ENCODE peak calls at places on chromosomes 13 and 19, in five cellular contexts. U, E, R, M and Z are unnamed samples.

GRCh38 chr13:78603240-78603947 is at the start of gene POU4F1:
- DNase-seq in U (no peak), E (no peak), R (no peak), M (no peak), Z (no peak)

GRCh38 chr13:102799544-102800144 is 725 bp downstream of the BIVM start:
- DNase-seq in U (no peak), E (peak; percentile 69), R (no peak), M (no peak), Z (no peak)

GRCh38 chr13:86567119-86567518 is 767.9 kb upstream of the SLITRK6 start:
- DNase-seq in U (no peak), E (no peak), R (no peak), M (no peak), Z (no peak)

GRCh38 chr13:49608932-49609331 is 19.4 kb upstream of the ARL11 start:
- DNase-seq in U (no peak), E (no peak), R (no peak), M (no peak), Z (no peak)

GRCh38 chr19:41327499-41328156 is 17.7 kb downstream of the CCDC97 start:
- DNase-seq in U (no peak), E (no peak), R (peak; percentile 72), M (no peak), Z (peak; percentile 70)

GRCh38 chr13:37878496-37878895 is 8.9 kb upstream of the TRPC4 start:
- DNase-seq in U (peak; percentile 44), E (no peak), R (no peak), M (no peak), Z (no peak)

GRCh38 chr19:7486923-7487322 is 1.9 kb downstream of the PEX11G start:
- DNase-seq in U (no peak), E (no peak), R (no peak), M (no peak), Z (no peak)

GRCh38 chr13:77860621-77861020 is 58.0 kb downstream of the EDNRB start:
- DNase-seq in U (no peak), E (no peak), R (no peak), M (peak; percentile 77), Z (peak; percentile 66)

GRCh38 chr19:53868091-53868891 is 608 bp downstream of the MYADM start:
- DNase-seq in U (no peak), E (peak; percentile 89), R (no peak), M (no peak), Z (no peak)

GRCh38 chr13:95437561-95437960 is 115.0 kb upstream of the CLDN10 start:
- DNase-seq in U (no peak), E (no peak), R (no peak), M (no peak), Z (peak; percentile 14)

GRCh38 chr13:32852568-32852967 is 163.7 kb upstream of the KL start:
- DNase-seq in U (no peak), E (no peak), R (no peak), M (no peak), Z (no peak)

GRCh38 chr13:80000679-80001509 is 340.0 kb downstream of the SPRY2 start:
- DNase-seq in U (no peak), E (no peak), R (no peak), M (no peak), Z (no peak)

GRCh38 chr13:49265822-49266221 is 18.1 kb downstream of the CDADC1 start:
- DNase-seq in U (no peak), E (no peak), R (no peak), M (peak; percentile 10), Z (no peak)

GRCh38 chr13:21717817-21718216 is 46.9 kb downstream of the FGF9 start:
- DNase-seq in U (no peak), E (no peak), R (no peak), M (no peak), Z (no peak)

GRCh38 chr13:66430266-66430665 is 799.9 kb downstream of the PCDH9 start:
- DNase-seq in U (no peak), E (no peak), R (no peak), M (no peak), Z (no peak)

GRCh38 chr19:5719961-5720790 is at the start of the genes CATSPERD and LONP1:
- DNase-seq in U (peak; percentile 87), E (peak; percentile 99), R (peak; percentile 93), M (peak; percentile 97), Z (peak; percentile 92)

DNA sequence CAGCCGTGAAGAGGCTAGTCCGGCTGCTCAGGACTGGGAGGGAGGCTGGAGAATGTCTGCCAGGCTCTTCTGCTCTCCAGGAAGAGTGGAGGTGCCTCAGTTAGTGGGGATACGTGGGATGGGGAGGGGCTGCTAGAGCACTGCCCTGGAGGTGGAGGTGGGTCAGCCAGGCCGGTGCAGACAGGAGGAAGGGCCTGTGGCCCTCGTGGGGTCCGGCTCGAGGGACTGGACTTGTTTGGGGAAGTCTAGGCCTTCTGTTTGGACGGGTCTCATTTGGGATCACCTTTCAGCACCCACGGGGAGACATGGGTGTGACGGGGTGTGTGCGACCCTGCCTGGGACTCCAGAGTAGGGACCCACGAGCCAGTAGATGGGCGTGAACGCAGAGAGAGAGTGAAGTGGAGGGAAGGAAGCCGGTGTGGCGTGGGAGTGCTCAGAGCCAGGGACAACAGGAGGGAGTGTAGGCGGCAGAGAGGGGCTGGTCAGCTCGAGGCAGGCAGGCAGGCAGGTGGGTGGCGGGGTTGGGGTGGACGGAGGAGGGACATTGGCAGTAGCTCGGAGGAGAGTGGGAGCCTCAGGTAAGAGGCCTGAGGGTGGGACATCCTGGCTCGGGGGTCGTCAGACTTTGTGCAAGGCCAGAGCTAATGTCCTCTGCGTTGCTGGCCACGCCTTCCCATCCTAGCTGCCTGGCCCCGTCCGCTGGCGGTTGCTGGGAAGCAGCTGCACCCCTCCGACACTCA is 11.5 kb downstream of the EPN1 start:
- DNase-seq in U (no peak), E (no peak), R (no peak), M (no peak), Z (no peak)
- H3K4me3 ChIP-seq in U (no peak overlapping the region), E (no peak overlapping the region), R (no peak overlapping the region), M (no peak overlapping the region), Z (no peak overlapping the region)

DNA sequence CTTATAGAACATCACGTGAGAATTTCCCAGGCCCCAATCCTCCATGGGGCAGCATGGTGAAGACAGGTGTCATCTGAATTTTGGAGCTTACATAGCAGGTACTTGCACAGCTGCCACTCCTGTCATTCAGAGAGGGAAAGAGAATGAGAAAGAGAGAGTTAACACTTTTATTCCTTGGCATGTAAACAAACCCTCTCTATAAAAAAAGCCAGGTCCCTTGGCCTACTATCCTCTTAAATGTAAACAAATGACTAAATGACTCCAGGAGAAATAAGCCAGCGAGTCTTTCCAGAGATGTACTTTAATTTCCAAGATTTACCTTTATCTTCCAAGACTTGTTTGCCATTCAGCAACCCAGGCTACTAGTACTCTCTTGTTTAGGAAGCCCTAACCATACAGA is 195.3 kb upstream of the HTR2A start:
- DNase-seq in U (no peak), E (no peak), R (no peak), M (no peak), Z (no peak)
- TF ChIP-seq CTCF in U (no peak), E (no peak), R (no peak), M (no peak), Z (no peak)

GRCh38 chr13:108980237-108980636 is 350.8 kb downstream of the MYO16 start:
- DNase-seq in U (no peak), E (no peak), R (no peak), M (no peak), Z (no peak)
- H3K4me3 ChIP-seq in U (no peak overlapping the region), E (no peak overlapping the region), R (no peak overlapping the region), M (peak overlapping the region; percentile 8), Z (no peak overlapping the region)

GRCh38 chr19:17334414-17335409 is at the start of gene ANO8:
- DNase-seq in U (peak; percentile 93), E (peak; percentile 96), R (peak; percentile 42), M (peak; percentile 96), Z (peak; percentile 96)
- TF ChIP-seq CTCF in U (no peak), E (no peak), R (no peak), M (no peak), Z (no peak)

DNA sequence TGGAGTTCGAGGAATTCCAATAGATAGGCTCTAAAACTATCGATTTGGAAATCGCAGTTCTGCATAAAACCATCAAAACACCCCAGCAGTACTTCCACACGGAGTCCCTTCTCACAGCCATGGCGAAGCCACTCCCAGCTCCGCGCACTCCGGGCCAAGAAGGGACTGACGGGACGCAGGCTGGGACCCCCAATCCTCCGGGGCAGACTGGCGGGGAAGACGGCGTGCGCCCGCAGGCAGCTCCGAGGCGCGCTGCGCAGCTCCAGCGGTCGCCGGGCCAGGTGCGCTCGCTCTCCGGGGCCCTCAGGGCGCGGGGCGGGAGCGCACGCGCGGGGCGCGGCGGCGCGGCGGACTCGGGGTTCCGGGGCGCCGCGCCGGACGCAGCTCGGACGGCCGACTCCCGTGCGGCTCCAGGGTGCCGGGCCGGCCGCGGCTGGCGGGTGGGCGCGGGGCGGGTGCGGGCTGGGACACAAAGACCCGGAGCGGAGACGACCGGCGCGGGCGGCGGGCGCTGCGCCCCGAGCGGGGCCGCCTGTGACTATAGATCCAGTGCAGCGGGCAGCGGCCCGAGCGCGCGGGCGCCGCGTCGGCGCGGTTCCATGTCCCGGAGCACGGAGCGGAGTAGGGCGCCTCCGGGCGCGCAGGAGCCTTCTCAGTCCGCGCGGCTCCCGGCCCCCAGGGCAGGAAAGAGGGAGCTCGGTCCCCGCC is 464 bp downstream of the EFNB2 start:
- DNase-seq in U (no peak), E (peak; percentile 68), R (no peak), M (no peak), Z (no peak)
- H3K4me3 ChIP-seq in U (peak overlapping the region; percentile 85), E (peak overlapping the region; percentile 89), R (peak overlapping the region; percentile 80), M (peak overlapping the region; percentile 63), Z (peak overlapping the region; percentile 85)

DNA sequence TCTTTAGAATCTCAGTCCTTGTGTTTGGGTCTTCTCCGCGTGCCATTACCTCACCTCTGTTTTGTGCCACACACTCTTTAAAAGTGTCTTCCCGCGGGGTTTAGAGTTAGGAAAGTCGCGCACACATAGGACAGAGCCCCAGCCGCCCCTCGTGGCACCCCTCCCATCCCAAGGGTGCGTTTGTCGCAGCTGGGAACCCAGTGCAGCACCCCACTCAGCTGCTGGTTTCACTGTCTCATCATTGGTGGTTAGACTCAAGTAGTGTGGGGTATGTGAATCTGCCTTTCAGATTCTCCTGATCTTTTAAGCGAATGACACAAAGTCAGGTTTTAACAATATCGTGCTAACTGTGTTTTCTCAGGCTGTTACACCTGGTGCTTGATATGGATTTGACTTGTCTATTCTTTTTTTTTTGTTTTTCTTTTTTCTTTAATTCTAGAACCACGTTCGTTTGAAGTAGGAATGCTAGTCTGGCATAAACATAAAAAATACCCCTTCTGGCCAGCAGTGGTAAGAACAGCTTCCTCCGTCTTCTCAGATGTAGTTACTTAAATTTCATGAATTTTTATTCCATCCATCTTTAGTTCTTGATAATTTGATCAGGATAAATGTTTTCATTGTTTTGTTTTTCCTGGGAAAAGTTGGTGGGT is 19.5 kb upstream of the NDUFS7 start:
- DNase-seq in U (no peak), E (no peak), R (no peak), M (no peak), Z (no peak)
- TF ChIP-seq CTCF in U (no peak), E (no peak), R (no peak), M (peak; percentile 42), Z (peak; percentile 47)

DNA sequence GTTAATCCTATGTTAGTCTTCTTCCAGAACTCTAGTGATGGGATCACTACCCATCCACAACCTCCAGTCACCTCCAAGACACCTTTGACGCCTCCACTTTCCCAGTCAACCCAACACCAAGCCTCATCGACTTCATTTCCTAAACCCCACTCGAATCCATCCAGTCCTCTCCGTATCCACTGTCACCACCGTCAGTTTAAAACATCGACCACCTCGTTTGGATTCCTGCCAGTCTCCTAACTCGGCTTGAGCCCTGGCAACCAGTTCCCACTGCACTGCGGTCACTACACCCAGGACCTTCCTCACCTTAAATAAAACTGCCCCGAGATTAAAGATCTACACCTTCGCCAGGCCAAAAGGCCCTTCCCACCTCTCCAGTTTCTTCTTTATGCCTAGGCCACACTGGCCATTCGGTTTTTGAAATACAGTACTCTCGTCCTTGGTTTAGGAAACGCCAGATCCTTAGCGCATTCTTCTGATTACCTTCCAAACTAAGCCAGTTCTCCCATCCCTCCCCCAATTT is 1.2 kb downstream of the MTIF3 start:
- DNase-seq in U (no peak), E (no peak), R (no peak), M (no peak), Z (no peak)
- H3K4me3 ChIP-seq in U (peak overlapping the region; percentile 83), E (peak overlapping the region; percentile 68), R (peak overlapping the region; percentile 79), M (peak overlapping the region; percentile 86), Z (peak overlapping the region; percentile 93)